ENCODE peak calls at places on chromosome 18, in four cellular contexts. L, J, Z and M are unnamed samples.

GRCh38 chr18:58653814-58654509 is 17.3 kb upstream of the MALT1 start:
- DNase-seq in L (no peak), J (no peak), Z (no peak), M (no peak)

GRCh38 chr18:45642238-45642637 is 27.0 kb downstream of the SLC14A2 start:
- DNase-seq in L (no peak), J (no peak), Z (no peak), M (no peak)

GRCh38 chr18:58593930-58594329 is 35.0 kb downstream of the ALPK2 start:
- DNase-seq in L (no peak), J (no peak), Z (no peak), M (no peak)

GRCh38 chr18:48913723-48914122 is 37.0 kb downstream of the SMAD7 start:
- DNase-seq in L (no peak), J (no peak), Z (no peak), M (no peak)

GRCh38 chr18:34158881-34159690 is 65.6 kb downstream of the NOL4 start:
- DNase-seq in L (peak; percentile 75), J (no peak), Z (peak; percentile 87), M (peak; percentile 74)

GRCh38 chr18:48292787-48293409 is 116.3 kb downstream of the ZBTB7C start:
- DNase-seq in L (no peak), J (no peak), Z (no peak), M (no peak)

GRCh38 chr18:3400567-3401296 is 49.2 kb upstream of the TGIF1 start:
- DNase-seq in L (no peak), J (no peak), Z (no peak), M (no peak)

GRCh38 chr18:12305211-12305610 is 2.8 kb upstream of the TUBB6 start:
- DNase-seq in L (no peak), J (no peak), Z (no peak), M (peak; percentile 56)

GRCh38 chr18:70149616-70150301 is 55.7 kb downstream of the RTTN start:
- DNase-seq in L (no peak), J (no peak), Z (no peak), M (no peak)

GRCh38 chr18:36536426-36536825 is 238.9 kb downstream of the FHOD3 start:
- DNase-seq in L (no peak), J (no peak), Z (no peak), M (no peak)

GRCh38 chr18:44782617-44783016 is 101.9 kb downstream of the SETBP1 start:
- DNase-seq in L (no peak), J (no peak), Z (no peak), M (no peak)

GRCh38 chr18:36535202-36535935 is 237.9 kb downstream of the FHOD3 start:
- DNase-seq in L (no peak), J (no peak), Z (no peak), M (no peak)

GRCh38 chr18:34626404-34627137 is 83.5 kb upstream of the DTNA start:
- DNase-seq in L (no peak), J (no peak), Z (no peak), M (no peak)

GRCh38 chr18:79944126-79944731 is 7.2 kb downstream of the SLC66A2 start:
- DNase-seq in L (peak; percentile 43), J (no peak), Z (no peak), M (peak; percentile 75)

GRCh38 chr18:39685303-39685902 is 2119.8 kb upstream of the CELF4 start:
- DNase-seq in L (no peak), J (no peak), Z (no peak), M (no peak)

GRCh38 chr18:27838230-27838629 is 338.7 kb downstream of the CDH2 start:
- DNase-seq in L (no peak), J (no peak), Z (no peak), M (no peak)

GRCh38 chr18:79396431-79397287 is 929 bp downstream of the NFATC1 start:
- DNase-seq in L (peak; percentile 91), J (no peak), Z (no peak), M (peak; percentile 92)

DNA sequence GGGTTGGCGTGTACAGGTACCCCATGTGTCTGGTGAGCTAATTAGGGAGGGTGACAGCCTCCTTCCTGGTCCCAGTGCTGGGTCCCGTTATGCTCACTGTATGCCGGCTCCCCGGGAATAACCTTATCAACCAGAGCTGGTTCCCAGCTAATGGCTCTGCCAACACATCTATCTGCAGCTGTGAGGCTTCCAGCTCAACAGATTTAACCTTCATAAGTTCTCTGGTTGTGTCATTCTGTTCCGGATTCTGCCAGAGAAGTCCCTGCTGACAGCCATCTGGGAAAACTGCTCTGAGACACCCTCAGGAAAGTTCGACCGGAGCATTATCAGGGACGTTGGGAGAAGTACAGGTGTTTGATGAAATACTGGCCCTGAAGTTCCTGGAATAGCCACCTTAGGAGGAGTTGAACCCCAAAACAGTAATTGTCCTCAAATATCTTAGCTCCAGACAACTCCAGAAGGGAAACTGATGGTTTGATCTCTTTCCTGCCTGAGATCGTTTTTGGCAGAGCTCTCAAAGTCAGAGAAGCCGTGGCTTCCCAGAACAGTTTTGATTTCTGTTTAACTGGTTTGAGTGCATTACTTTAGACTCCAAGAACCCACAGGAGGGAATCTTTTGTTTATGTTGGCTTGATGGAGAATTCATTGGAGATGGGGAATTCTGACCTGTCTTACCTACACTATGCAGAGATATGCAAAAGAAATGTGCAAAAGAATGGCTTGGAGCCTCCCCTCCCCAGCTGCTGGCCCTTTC is 39.4 kb upstream of the TXNDC2 start:
- DNase-seq in L (no peak), J (no peak), Z (no peak), M (no peak)
- TF ChIP-seq POLR2AphosphoS5 in L (peak; percentile 11), J (no peak), Z (no peak), M (peak; percentile 50)

DNA sequence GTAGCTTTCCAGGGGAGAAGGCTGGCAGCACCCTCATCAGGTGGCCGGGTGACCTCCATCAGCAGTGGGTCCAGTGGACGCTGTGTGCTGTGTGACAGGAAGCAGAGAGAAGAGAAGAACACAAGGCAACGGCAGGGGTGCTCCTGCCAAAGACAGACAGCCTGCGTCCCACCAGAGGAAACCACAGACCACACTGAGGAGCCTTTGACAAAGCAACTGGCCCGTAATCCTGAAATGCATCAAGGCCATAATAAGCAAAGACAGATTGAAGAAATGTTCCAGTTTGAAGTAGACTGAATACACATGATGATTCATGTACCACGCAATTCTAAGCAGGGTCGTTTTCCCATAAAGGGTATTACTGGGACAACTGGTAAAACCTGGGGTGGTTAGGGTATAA is 172.4 kb downstream of the FBXO15 start:
- DNase-seq in L (no peak), J (no peak), Z (no peak), M (no peak)
- TF ChIP-seq POLR2AphosphoS5 in L (no peak), J (no peak), Z (no peak), M (no peak)

GRCh38 chr18:13431886-13432285 is 213.3 kb downstream of the LDLRAD4 start:
- DNase-seq in L (no peak), J (no peak), Z (no peak), M (no peak)

GRCh38 chr18:13433088-13433487 is 214.5 kb downstream of the LDLRAD4 start:
- DNase-seq in L (no peak), J (no peak), Z (no peak), M (no peak)

GRCh38 chr18:13435596-13436333 is 217.2 kb downstream of the LDLRAD4 start:
- DNase-seq in L (no peak), J (no peak), Z (no peak), M (no peak)

GRCh38 chr18:13434854-13435253 is 216.3 kb downstream of the LDLRAD4 start:
- DNase-seq in L (no peak), J (no peak), Z (no peak), M (no peak)

GRCh38 chr18:13433685-13434084 is 215.1 kb downstream of the LDLRAD4 start:
- DNase-seq in L (no peak), J (no peak), Z (no peak), M (no peak)
- TF ChIP-seq POLR2AphosphoS5 in L (no peak), J (no peak), Z (no peak), M (no peak)

GRCh38 chr18:50465211-50466153 is 90.6 kb downstream of the SKA1 start:
- DNase-seq in L (no peak), J (no peak), Z (no peak), M (no peak)

GRCh38 chr18:50466634-50467033 is 91.8 kb downstream of the SKA1 start:
- DNase-seq in L (no peak), J (no peak), Z (no peak), M (no peak)

GRCh38 chr18:50468802-50469201 is 91.1 kb upstream of the MAPK4 start:
- DNase-seq in L (no peak), J (no peak), Z (no peak), M (no peak)

GRCh38 chr18:50473896-50474295 is 86.0 kb upstream of the MAPK4 start:
- DNase-seq in L (peak; percentile 1), J (no peak), Z (no peak), M (no peak)

DNA sequence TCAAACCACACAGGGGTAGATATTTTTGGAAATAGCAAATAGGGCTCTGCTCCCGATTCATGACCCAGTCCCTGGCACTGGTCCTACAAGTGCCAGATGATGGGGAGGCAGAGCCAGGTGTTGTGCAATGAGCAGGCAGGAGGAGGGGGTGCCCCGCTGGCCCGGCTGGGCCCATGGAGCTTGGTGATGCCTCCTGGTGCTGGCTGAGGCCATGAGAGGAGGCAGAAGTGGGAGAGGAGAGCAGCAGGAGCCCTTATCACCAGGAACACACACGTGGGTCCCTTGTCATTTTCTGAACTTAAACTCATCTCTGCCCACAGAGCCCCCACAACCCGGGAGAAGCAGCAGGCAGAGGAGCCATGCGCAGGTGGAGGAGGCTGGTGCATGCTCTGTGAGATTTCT is 90.5 kb upstream of the MAPK4 start:
- DNase-seq in L (peak; percentile 56), J (no peak), Z (no peak), M (no peak)
- TF ChIP-seq POLR2AphosphoS5 in L (no peak), J (no peak), Z (no peak), M (no peak)

GRCh38 chr18:63430526-63430925 is 8.2 kb upstream of the VPS4B start:
- DNase-seq in L (no peak), J (no peak), Z (no peak), M (no peak)
- TF ChIP-seq POLR2AphosphoS5 in L (no peak), J (no peak), Z (no peak), M (no peak)

GRCh38 chr18:72504866-72505265 is 39.3 kb downstream of the CBLN2 start:
- DNase-seq in L (no peak), J (no peak), Z (no peak), M (no peak)
- TF ChIP-seq POLR2AphosphoS5 in L (no peak), J (no peak), Z (no peak), M (no peak)